ENCODE peak calls at places on chromosome 1, in ten cellular contexts. C is K562; R is GM23338; N is WTC11; P is kidney epithelial cell; O is AG08396; K is dorsolateral prefrontal cortex; J is activated T-helper 1 cell treated with anti-CD3 and anti-CD28 coated beads, Interleukin-2, amount 50 U/mL, for 16 hours; X is memory B cell; V is HuH-7.5. L is an unnamed sample.

GRCh38 chr1:230382060-230382491 is 44.1 kb downstream of the PGBD5 start:
- DNase-seq in V (peak), K (no peak), X (no peak), N (peak), R (peak), P (peak), J (no peak), C (no peak), O (no peak), L (no peak)

GRCh38 chr1:176656257-176656995 is 193.5 kb downstream of the PAPPA2 start:
- DNase-seq in C (no peak), O (peak), X (no peak), J (no peak), N (no peak), V (no peak), R (no peak), P (peak), K (no peak), L (no peak)

GRCh38 chr1:37998913-37999433 is 6.3 kb downstream of the FHL3 start:
- DNase-seq in V (no peak), J (no peak), X (no peak), C (no peak), K (no peak), O (no peak), P (no peak), N (no peak), R (no peak), L (no peak)

GRCh38 chr1:78559680-78560079 is 60.6 kb upstream of the IFI44L start:
- DNase-seq in R (no peak), V (no peak), J (no peak), O (no peak), X (no peak), C (no peak), P (no peak), K (no peak), N (no peak), L (no peak)

GRCh38 chr1:98325646-98326441 is 335.7 kb upstream of the SNX7 start:
- DNase-seq in V (no peak), K (no peak), C (no peak), O (no peak), R (no peak), P (peak), X (no peak), J (no peak), N (no peak), L (no peak)

GRCh38 chr1:100924212-100924611 is 28.3 kb downstream of the SLC30A7 start:
- DNase-seq in O (no peak), R (no peak), N (no peak), V (no peak), K (no peak), C (no peak), P (no peak), X (no peak), J (no peak), L (no peak)

GRCh38 chr1:165954940-165955339 is 127.5 kb downstream of the UCK2 start:
- DNase-seq in N (no peak), O (peak), R (no peak), J (no peak), C (no peak), P (peak), V (no peak), X (no peak), K (no peak), L (no peak)

GRCh38 chr1:153532769-153533599 is 2.8 kb downstream of the S100A6 start:
- DNase-seq in J (peak), O (peak), X (peak), K (peak), P (peak), V (peak), R (peak), N (peak), C (peak), L (peak)

GRCh38 chr1:158227904-158228623 is 26.2 kb upstream of the CD1A start:
- DNase-seq in X (no peak), P (no peak), J (no peak), K (no peak), O (no peak), R (no peak), N (no peak), V (no peak), C (no peak), L (no peak)

GRCh38 chr1:20166047-20166446 is 19.8 kb upstream of the UBXN10 start:
- DNase-seq in X (no peak), R (no peak), P (no peak), J (no peak), N (no peak), C (no peak), O (no peak), V (no peak), K (peak), L (no peak)

GRCh38 chr1:7554343-7555270 is 216.5 kb upstream of the VAMP3 start:
- DNase-seq in R (no peak), J (no peak), P (no peak), K (no peak), X (no peak), O (no peak), N (no peak), C (no peak), V (no peak), L (no peak)

GRCh38 chr1:61606448-61607312 is 118.3 kb downstream of the TM2D1 start:
- DNase-seq in C (no peak), X (no peak), V (no peak), P (no peak), J (no peak), N (no peak), R (no peak), O (peak), K (no peak), L (no peak)

GRCh38 chr1:10507111-10507879 is 32.5 kb downstream of the PEX14 start:
- DNase-seq in R (peak), P (peak), X (peak), N (peak), O (peak), V (peak), J (peak), C (peak), K (no peak), L (peak)

GRCh38 chr1:12480748-12481362 is 137.2 kb downstream of the DHRS3 start:
- DNase-seq in O (peak), C (peak), V (no peak), R (no peak), K (no peak), J (no peak), P (peak), N (no peak), X (no peak), L (no peak)

GRCh38 chr1:47757226-47757975 is 239.8 kb downstream of the TRABD2B start:
- DNase-seq in V (no peak), K (no peak), R (no peak), P (no peak), C (no peak), X (no peak), O (no peak), J (no peak), N (no peak), L (no peak)

GRCh38 chr1:97245682-97246081 is 524.1 kb downstream of the PTBP2 start:
- DNase-seq in O (no peak), P (no peak), N (no peak), R (no peak), J (no peak), C (no peak), K (no peak), X (no peak), V (no peak), L (no peak)

GRCh38 chr1:47564570-47564969 is 126.7 kb downstream of the FOXD2 start:
- DNase-seq in P (no peak), J (no peak), V (no peak), N (peak), R (peak), C (no peak), X (no peak), K (no peak), O (no peak), L (no peak)

GRCh38 chr1:26015358-26015757 is 6.2 kb upstream of the EXTL1 start:
- DNase-seq in C (no peak), P (no peak), X (no peak), J (no peak), O (no peak), N (no peak), V (no peak), K (no peak), R (no peak), L (no peak)

GRCh38 chr1:5937373-5937857 is 54.8 kb downstream of the NPHP4 start:
- DNase-seq in C (no peak), N (no peak), K (no peak), X (no peak), V (no peak), O (no peak), R (no peak), P (no peak), J (no peak), L (no peak)

GRCh38 chr1:193104496-193104905 is 713 bp downstream of the GLRX2 start:
- DNase-seq in C (peak), P (no peak), K (peak), V (no peak), X (no peak), O (peak), N (peak), R (peak), J (no peak), L (no peak)

GRCh38 chr1:36512842-36513241 is 30.1 kb upstream of the CSF3R start:
- DNase-seq in P (no peak), C (no peak), K (no peak), V (no peak), J (no peak), X (no peak), O (no peak), N (no peak), R (no peak), L (no peak)

GRCh38 chr1:85900921-85901320 is 192.7 kb upstream of the ZNHIT6 start:
- DNase-seq in N (no peak), P (no peak), C (no peak), J (no peak), O (no peak), K (no peak), R (no peak), V (no peak), X (no peak), L (no peak)

GRCh38 chr1:153944005-153944821 is 2.3 kb downstream of the DENND4B start:
- DNase-seq in R (no peak), O (no peak), J (no peak), K (no peak), N (no peak), P (no peak), V (no peak), C (no peak), X (no peak), L (no peak)

GRCh38 chr1:246947255-246947654 is 15.5 kb upstream of the AHCTF1 start:
- DNase-seq in P (no peak), J (no peak), O (peak), N (no peak), V (no peak), C (no peak), K (no peak), X (no peak), R (no peak), L (no peak)

GRCh38 chr1:25565188-25565591 is 21.8 kb downstream of the LDLRAP1 start:
- DNase-seq in X (no peak), K (no peak), P (no peak), N (no peak), R (no peak), O (no peak), V (no peak), C (no peak), J (no peak), L (no peak)

GRCh38 chr1:228233136-228233535 is 25.3 kb downstream of the OBSCN start:
- DNase-seq in C (no peak), K (no peak), X (no peak), P (no peak), J (no peak), V (no peak), N (no peak), R (no peak), O (no peak), L (no peak)

GRCh38 chr1:29121516-29121937 is 2.2 kb downstream of the TMEM200B start:
- DNase-seq in R (peak), O (no peak), P (no peak), J (no peak), N (peak), C (no peak), K (no peak), X (no peak), V (no peak), L (no peak)

GRCh38 chr1:5885471-5886139 is 106.6 kb downstream of the NPHP4 start:
- DNase-seq in R (no peak), O (no peak), K (no peak), N (no peak), C (peak), V (no peak), J (no peak), P (no peak), X (no peak), L (no peak)

GRCh38 chr1:208172389-208173140 is 71.6 kb downstream of the PLXNA2 start:
- DNase-seq in O (peak), X (no peak), N (no peak), V (no peak), C (peak), R (no peak), P (no peak), K (no peak), J (no peak), L (no peak)

GRCh38 chr1:17527036-17527914 is 12.2 kb upstream of the ARHGEF10L start:
- DNase-seq in P (no peak), R (no peak), V (no peak), O (no peak), C (no peak), N (no peak), J (no peak), X (no peak), K (no peak), L (no peak)